ENCODE peak calls at places on chromosomes 5 and 9, in four cellular contexts. C, A, J and H are unnamed samples.

GRCh38 chr9:1018121-1018520 is 32.0 kb upstream of the DMRT2 start:
- DNase-seq in C (no peak), A (peak), J (no peak), H (no peak)

GRCh38 chr9:34558911-34559615 is 30.5 kb downstream of the CNTFR start:
- DNase-seq in C (no peak), A (no peak), J (no peak), H (no peak)

GRCh38 chr9:129235931-129236331 is 57.9 kb upstream of the IER5L start:
- DNase-seq in C (peak), A (no peak), J (peak), H (no peak)

GRCh38 chr5:80757290-80757689 is 102.5 kb upstream of the DHFR start:
- DNase-seq in C (no peak), A (no peak), J (no peak), H (no peak)

GRCh38 chr5:2901511-2901910 is 150.0 kb upstream of the IRX2 start:
- DNase-seq in C (no peak), A (no peak), J (no peak), H (peak)

GRCh38 chr5:32298056-32298420 is 14.7 kb downstream of the MTMR12 start:
- DNase-seq in C (no peak), A (no peak), J (no peak), H (no peak)

GRCh38 chr5:103589416-103590175 is 27.0 kb upstream of the NUDT12 start:
- DNase-seq in C (no peak), A (peak), J (no peak), H (no peak)

GRCh38 chr5:117039035-117039434 is 464.4 kb upstream of the SEMA6A start:
- DNase-seq in C (no peak), A (no peak), J (no peak), H (no peak)

GRCh38 chr9:108130896-108131295 is 641.3 kb upstream of the KLF4 start:
- DNase-seq in C (no peak), A (no peak), J (no peak), H (no peak)

GRCh38 chr5:2536632-2537031 is 214.8 kb downstream of the IRX2 start:
- DNase-seq in C (no peak), A (no peak), J (no peak), H (peak)

GRCh38 chr5:15209053-15209762 is 290.8 kb upstream of the FBXL7 start:
- DNase-seq in C (no peak), A (peak), J (no peak), H (no peak)

GRCh38 chr5:73985145-73985544 is 359.1 kb downstream of the ARHGEF28 start:
- DNase-seq in C (no peak), A (peak), J (no peak), H (peak)

GRCh38 chr9:103407260-103407659 is 412.1 kb downstream of the CYLC2 start:
- DNase-seq in C (no peak), A (no peak), J (no peak), H (no peak)

GRCh38 chr5:136998864-136999263 is 500.3 kb downstream of the SPOCK1 start:
- DNase-seq in C (no peak), A (no peak), J (no peak), H (no peak)

GRCh38 chr9:74771262-74771585 is 116.5 kb downstream of the TRPM6 start:
- DNase-seq in C (no peak), A (no peak), J (no peak), H (no peak)

GRCh38 chr9:127388856-127389238 is 8.1 kb upstream of the SLC2A8 start:
- DNase-seq in C (no peak), A (no peak), J (no peak), H (no peak)

GRCh38 chr9:129245276-129245675 is 67.2 kb upstream of the IER5L start:
- DNase-seq in C (no peak), A (no peak), J (no peak), H (peak)

GRCh38 chr5:61477788-61478187 is 145.7 kb downstream of the ZSWIM6 start:
- DNase-seq in C (no peak), A (no peak), J (no peak), H (no peak)

GRCh38 chr5:82859439-82860140 is 217.6 kb downstream of the TMEM167A start:
- DNase-seq in C (no peak), A (no peak), J (no peak), H (no peak)

GRCh38 chr5:122400961-122401360 is 88.9 kb downstream of the SNCAIP start:
- DNase-seq in C (no peak), A (no peak), J (no peak), H (no peak)

GRCh38 chr9:2019723-2020122 is 4.6 kb downstream of the SMARCA2 start:
- DNase-seq in C (no peak), A (no peak), J (no peak), H (no peak)

GRCh38 chr5:147180751-147181150 is 54.1 kb upstream of the STK32A start:
- DNase-seq in C (no peak), A (no peak), J (no peak), H (no peak)

GRCh38 chr5:138631204-138631928 is 56.2 kb upstream of the HSPA9 start:
- DNase-seq in C (no peak), A (no peak), J (no peak), H (no peak)

GRCh38 chr5:43203373-43203772 is 11.3 kb downstream of the NIM1K start:
- DNase-seq in C (no peak), A (peak), J (no peak), H (no peak)

GRCh38 chr9:81646337-81646736 is 43.0 kb downstream of the TLE1 start:
- DNase-seq in C (no peak), A (no peak), J (no peak), H (no peak)

GRCh38 chr9:124617477-124618141 is 110.4 kb upstream of the NR5A1 start:
- DNase-seq in C (peak), A (peak), J (peak), H (peak)

GRCh38 chr9:37732952-37733351 is 20.7 kb upstream of the TRMT10B start:
- DNase-seq in C (no peak), A (no peak), J (no peak), H (no peak)

GRCh38 chr5:91277093-91277626 is 106.0 kb downstream of the ARRDC3 start:
- DNase-seq in C (no peak), A (no peak), J (no peak), H (no peak)

GRCh38 chr5:43729846-43730478 is 127.0 kb downstream of the NNT start:
- DNase-seq in C (no peak), A (peak), J (no peak), H (peak)

GRCh38 chr5:134873987-134874830 is at the start of gene TXNDC15:
- DNase-seq in C (peak), A (peak), J (peak), H (peak)

GRCh38 chr9:37449877-37450632 is 15.2 kb downstream of the ZBTB5 start:
- DNase-seq in C (no peak), A (no peak), J (no peak), H (no peak)

GRCh38 chr5:5140051-5141010 is at the start of gene ADAMTS16:
- DNase-seq in C (no peak), A (peak), J (no peak), H (no peak)

GRCh38 chr9:89835676-89836075 is 230.9 kb downstream of the GADD45G start:
- DNase-seq in C (no peak), A (no peak), J (no peak), H (no peak)

GRCh38 chr9:116873937-116874900 is 187.1 kb downstream of the TRIM32 start:
- DNase-seq in C (no peak), A (no peak), J (no peak), H (no peak)

GRCh38 chr5:141223112-141223783 is at the start of gene PCDHB14:
- DNase-seq in C (no peak), A (peak), J (no peak), H (no peak)

GRCh38 chr5:39459091-39459490 is 34.3 kb upstream of the DAB2 start:
- DNase-seq in C (no peak), A (peak), J (no peak), H (no peak)